ENCODE peak calls at places on chromosomes 4 and X, in five cellular contexts. One of them, this sample, is unnamed.

GRCh38 chrX:103310592-103311400 is at the start of gene BEX2:
- DNase-seq in HCT116: peak
- DNase-seq in GM12878: no peak
- DNase-seq in A549: peak
- DNase-seq in HepG2: no peak
- DNase-seq in this sample: peak

GRCh38 chrX:50606300-50606950 is 135.8 kb upstream of the DGKK start:
- DNase-seq in HCT116: no peak
- DNase-seq in GM12878: no peak
- DNase-seq in A549: no peak
- DNase-seq in HepG2: no peak
- DNase-seq in this sample: no peak

GRCh38 chr4:40140206-40140605 is 56.6 kb upstream of the RHOH start:
- DNase-seq in HCT116: no peak
- DNase-seq in GM12878: no peak
- DNase-seq in A549: no peak
- DNase-seq in HepG2: no peak
- DNase-seq in this sample: no peak

GRCh38 chr4:39526810-39527295 is 386 bp downstream of the UGDH start:
- DNase-seq in HCT116: no peak
- DNase-seq in GM12878: no peak
- DNase-seq in A549: no peak
- DNase-seq in HepG2: no peak
- DNase-seq in this sample: no peak

GRCh38 chrX:129585143-129585542 is 45.1 kb downstream of the OCRL start:
- DNase-seq in HCT116: no peak
- DNase-seq in GM12878: no peak
- DNase-seq in A549: no peak
- DNase-seq in HepG2: no peak
- DNase-seq in this sample: no peak

GRCh38 chr4:79678472-79679202 is 270.6 kb upstream of the GK2 start:
- DNase-seq in HCT116: no peak
- DNase-seq in GM12878: no peak
- DNase-seq in A549: no peak
- DNase-seq in HepG2: no peak
- DNase-seq in this sample: peak

GRCh38 chr4:147286846-147287587 is 193.9 kb upstream of the EDNRA start:
- DNase-seq in HCT116: no peak
- DNase-seq in GM12878: no peak
- DNase-seq in A549: no peak
- DNase-seq in HepG2: no peak
- DNase-seq in this sample: no peak

GRCh38 chr4:75235359-75235951 is 278.7 kb downstream of the RCHY1 start:
- DNase-seq in HCT116: no peak
- DNase-seq in GM12878: peak
- DNase-seq in A549: no peak
- DNase-seq in HepG2: no peak
- DNase-seq in this sample: no peak

GRCh38 chr4:167541286-167541685 is 307.0 kb upstream of the SPOCK3 start:
- DNase-seq in HCT116: no peak
- DNase-seq in GM12878: no peak
- DNase-seq in A549: no peak
- DNase-seq in HepG2: no peak
- DNase-seq in this sample: no peak

GRCh38 chrX:53882331-53882730 is 161.9 kb downstream of the PHF8 start:
- DNase-seq in HCT116: no peak
- DNase-seq in GM12878: no peak
- DNase-seq in A549: peak
- DNase-seq in HepG2: peak
- DNase-seq in this sample: no peak
- TF ChIP-seq CEBPB in HCT116: no peak
- TF ChIP-seq CEBPB in GM12878: no peak
- TF ChIP-seq CEBPB in A549: peak
- TF ChIP-seq CEBPB in HepG2: peak
- TF ChIP-seq CEBPB in this sample: no peak

GRCh38 chr4:151960449-151961246 is 199.8 kb upstream of the GATB start:
- DNase-seq in HCT116: no peak
- DNase-seq in GM12878: no peak
- DNase-seq in A549: no peak
- DNase-seq in HepG2: no peak
- DNase-seq in this sample: no peak
- TF ChIP-seq REST in HCT116: no peak
- TF ChIP-seq REST in GM12878: no peak
- TF ChIP-seq REST in A549: no peak
- TF ChIP-seq REST in HepG2: no peak
- TF ChIP-seq REST in this sample: no peak

GRCh38 chr4:15690020-15690809 is 8.6 kb downstream of the FAM200B start:
- DNase-seq in HCT116: peak
- DNase-seq in GM12878: no peak
- DNase-seq in A549: peak
- DNase-seq in HepG2: peak
- DNase-seq in this sample: no peak
- TF ChIP-seq CEBPB in HCT116: no peak
- TF ChIP-seq CEBPB in GM12878: no peak
- TF ChIP-seq CEBPB in A549: peak
- TF ChIP-seq CEBPB in HepG2: peak
- TF ChIP-seq CEBPB in this sample: peak

DNA sequence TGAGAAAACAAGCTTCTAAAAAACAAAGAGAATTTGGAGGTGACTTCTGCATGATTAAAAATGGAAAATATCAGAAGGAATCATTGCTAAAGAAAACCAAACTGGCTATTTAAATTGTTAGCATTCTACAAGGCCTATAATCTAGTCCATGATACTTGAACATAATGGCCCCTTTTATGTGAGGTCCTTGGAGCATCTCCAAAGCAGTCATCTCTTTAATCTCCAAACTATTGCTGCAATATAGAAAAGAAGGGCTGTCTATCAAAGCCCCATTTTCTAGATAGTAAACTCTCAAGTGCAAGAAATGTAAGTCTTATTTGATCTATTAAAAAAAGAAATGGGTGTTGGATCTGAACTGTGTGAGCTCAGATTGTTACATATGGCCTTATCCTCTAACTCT is 615.1 kb downstream of the CENPC start:
- DNase-seq in HCT116: no peak
- DNase-seq in GM12878: no peak
- DNase-seq in A549: no peak
- DNase-seq in HepG2: no peak
- DNase-seq in this sample: no peak
- TF ChIP-seq REST in HCT116: no peak
- TF ChIP-seq REST in GM12878: no peak
- TF ChIP-seq REST in A549: no peak
- TF ChIP-seq REST in HepG2: no peak
- TF ChIP-seq REST in this sample: no peak

GRCh38 chrX:6383488-6383887 is 151.4 kb downstream of the VCX3A start:
- DNase-seq in HCT116: no peak
- DNase-seq in GM12878: no peak
- DNase-seq in A549: no peak
- DNase-seq in HepG2: no peak
- DNase-seq in this sample: no peak
- TF ChIP-seq CEBPB in HCT116: no peak
- TF ChIP-seq CEBPB in GM12878: no peak
- TF ChIP-seq CEBPB in A549: no peak
- TF ChIP-seq CEBPB in HepG2: no peak
- TF ChIP-seq CEBPB in this sample: no peak

GRCh38 chrX:121598356-121598755 is 550.9 kb downstream of the GLUD2 start:
- DNase-seq in HCT116: no peak
- DNase-seq in GM12878: no peak
- DNase-seq in A549: peak
- DNase-seq in HepG2: no peak
- DNase-seq in this sample: no peak
- TF ChIP-seq REST in HCT116: no peak
- TF ChIP-seq REST in GM12878: no peak
- TF ChIP-seq REST in A549: no peak
- TF ChIP-seq REST in HepG2: no peak
- TF ChIP-seq REST in this sample: no peak

DNA sequence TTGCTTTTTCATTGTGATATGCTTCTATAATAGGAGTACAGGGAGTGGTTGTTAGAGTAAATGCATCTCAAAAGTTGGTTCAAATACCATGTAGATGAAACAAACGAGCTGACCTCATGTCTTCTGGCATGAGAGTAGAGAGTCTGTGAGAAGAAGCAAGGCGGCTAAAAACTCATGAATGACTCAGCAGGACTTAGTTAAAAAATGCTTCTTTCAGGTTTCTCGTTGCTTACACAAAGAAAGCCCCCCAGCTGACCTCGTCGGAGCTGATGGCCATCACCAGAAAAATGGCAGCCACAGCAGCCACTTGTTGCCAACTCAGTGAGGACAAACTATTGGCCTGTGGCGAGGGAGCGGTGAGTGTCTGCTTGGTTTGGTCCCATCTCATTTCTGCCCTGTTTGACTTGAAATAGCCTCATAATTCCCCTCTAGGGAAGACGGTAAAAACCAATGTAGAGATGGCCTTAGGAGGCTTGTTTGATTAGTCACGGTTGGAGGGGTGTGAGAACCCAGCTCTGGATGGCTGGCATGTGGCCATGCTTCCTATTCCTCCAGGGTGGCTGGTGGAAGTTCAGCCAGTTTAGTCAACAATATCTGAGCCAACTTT is 14.5 kb downstream of the AFP start:
- DNase-seq in HCT116: no peak
- DNase-seq in GM12878: no peak
- DNase-seq in A549: peak
- DNase-seq in HepG2: no peak
- DNase-seq in this sample: peak
- TF ChIP-seq CEBPB in HCT116: no peak
- TF ChIP-seq CEBPB in GM12878: no peak
- TF ChIP-seq CEBPB in A549: no peak
- TF ChIP-seq CEBPB in HepG2: no peak
- TF ChIP-seq CEBPB in this sample: no peak

GRCh38 chrX:139203681-139204575 is 326.6 kb upstream of the F9 start:
- DNase-seq in HCT116: no peak
- DNase-seq in GM12878: no peak
- DNase-seq in A549: no peak
- DNase-seq in HepG2: no peak
- DNase-seq in this sample: no peak
- TF ChIP-seq REST in HCT116: no peak
- TF ChIP-seq REST in GM12878: no peak
- TF ChIP-seq REST in A549: no peak
- TF ChIP-seq REST in HepG2: no peak
- TF ChIP-seq REST in this sample: no peak